ENCODE peak calls at places on chromosomes 6 and 20, in four cellular contexts. One of them, this sample, is unnamed.

GRCh38 chr6:128600397-128600951 is 80.1 kb upstream of the PTPRK start:
- DNase-seq in endothelial cell of umbilical vein: peak; percentile 83
- DNase-seq in brain microvascular endothelial cell: peak; percentile 96
- DNase-seq in hepatocyte: peak; percentile 14
- DNase-seq in this sample: peak; percentile 78

GRCh38 chr6:1296079-1296478 is 15.8 kb upstream of the FOXQ1 start:
- DNase-seq in endothelial cell of umbilical vein: no peak
- DNase-seq in brain microvascular endothelial cell: no peak
- DNase-seq in hepatocyte: no peak
- DNase-seq in this sample: no peak

GRCh38 chr20:330233-331149 is 5.1 kb downstream of the SOX12 start:
- DNase-seq in endothelial cell of umbilical vein: peak; percentile 65
- DNase-seq in brain microvascular endothelial cell: peak; percentile 52
- DNase-seq in hepatocyte: peak; percentile 83
- DNase-seq in this sample: peak; percentile 68

GRCh38 chr6:80357674-80358073 is 251.2 kb downstream of the BCKDHB start:
- DNase-seq in endothelial cell of umbilical vein: no peak
- DNase-seq in brain microvascular endothelial cell: no peak
- DNase-seq in hepatocyte: no peak
- DNase-seq in this sample: no peak

GRCh38 chr6:37516076-37516919 is 16.6 kb upstream of the CCDC167 start:
- DNase-seq in endothelial cell of umbilical vein: no peak
- DNase-seq in brain microvascular endothelial cell: no peak
- DNase-seq in hepatocyte: peak; percentile 22
- DNase-seq in this sample: peak; percentile 28

GRCh38 chr20:63955281-63955845 is 853 bp downstream of the UCKL1 start:
- DNase-seq in endothelial cell of umbilical vein: peak; percentile 37
- DNase-seq in brain microvascular endothelial cell: no peak
- DNase-seq in hepatocyte: peak; percentile 69
- DNase-seq in this sample: no peak

GRCh38 chr20:31566658-31567379 is 38.3 kb upstream of the ID1 start:
- DNase-seq in endothelial cell of umbilical vein: no peak
- DNase-seq in brain microvascular endothelial cell: no peak
- DNase-seq in hepatocyte: peak; percentile 86
- DNase-seq in this sample: peak; percentile 80

GRCh38 chr20:50040432-50041237 is 57.9 kb downstream of the SNAI1 start:
- DNase-seq in endothelial cell of umbilical vein: no peak
- DNase-seq in brain microvascular endothelial cell: no peak
- DNase-seq in hepatocyte: no peak
- DNase-seq in this sample: no peak

GRCh38 chr6:51902261-51902764 is 185.1 kb downstream of the PKHD1 start:
- DNase-seq in endothelial cell of umbilical vein: no peak
- DNase-seq in brain microvascular endothelial cell: no peak
- DNase-seq in hepatocyte: no peak
- DNase-seq in this sample: no peak

GRCh38 chr6:158016571-158017383 is 35.1 kb downstream of the SYNJ2 start:
- DNase-seq in endothelial cell of umbilical vein: peak; percentile 79
- DNase-seq in brain microvascular endothelial cell: no peak
- DNase-seq in hepatocyte: no peak
- DNase-seq in this sample: no peak

DNA sequence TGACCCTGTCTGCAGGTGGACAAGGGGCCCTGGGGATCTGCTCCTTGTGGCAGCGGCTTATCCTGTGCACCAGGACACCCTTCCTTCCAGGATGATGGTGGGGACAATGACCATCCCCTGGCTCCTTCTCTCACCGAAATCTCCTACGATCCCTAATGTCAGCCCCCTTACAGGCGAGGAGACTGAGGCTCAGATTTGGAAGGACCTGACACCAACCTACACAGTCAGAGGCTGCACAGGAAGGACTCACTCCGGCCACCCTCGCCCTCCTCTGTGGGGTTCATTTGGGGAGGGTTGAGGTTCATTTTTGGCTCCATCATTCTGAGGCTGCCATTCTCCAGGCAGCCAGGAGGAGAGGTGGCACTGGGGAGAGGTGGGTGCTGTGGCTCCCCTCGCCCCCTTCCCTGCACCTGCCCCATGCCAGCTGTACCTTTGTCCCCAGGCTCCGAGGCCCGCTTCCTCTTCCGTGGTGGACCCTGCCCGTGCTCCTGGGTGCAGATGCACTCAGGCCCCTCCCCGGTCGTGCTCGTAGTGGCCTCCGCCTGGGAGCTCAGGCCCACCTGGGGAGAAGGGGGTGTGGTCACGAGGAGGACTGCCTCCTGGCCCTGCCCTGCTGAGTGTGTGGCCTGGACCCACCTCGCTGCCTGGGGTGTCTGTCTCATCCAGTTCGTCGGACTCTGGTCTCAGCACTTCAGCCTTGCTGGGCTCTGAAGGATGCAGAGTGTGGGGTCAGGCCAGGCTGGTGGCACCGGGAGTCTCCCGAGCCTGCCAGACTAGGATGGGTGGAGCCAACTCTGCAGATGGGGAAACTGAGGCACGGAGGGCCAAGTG is 5.3 kb upstream of the CABLES2 start:
- DNase-seq in endothelial cell of umbilical vein: no peak
- DNase-seq in brain microvascular endothelial cell: no peak
- DNase-seq in hepatocyte: peak; percentile 89
- DNase-seq in this sample: no peak
- H3K27ac ChIP-seq in endothelial cell of umbilical vein: no peak overlapping the region
- H3K27ac ChIP-seq in brain microvascular endothelial cell: no peak overlapping the region
- H3K27ac ChIP-seq in hepatocyte: peak overlapping the region; percentile 84
- H3K27ac ChIP-seq in this sample: no peak overlapping the region

GRCh38 chr6:46655803-46656202 is 3.0 kb downstream of the SLC25A27 start:
- DNase-seq in endothelial cell of umbilical vein: no peak
- DNase-seq in brain microvascular endothelial cell: no peak
- DNase-seq in hepatocyte: peak; percentile 12
- DNase-seq in this sample: no peak
- TF ChIP-seq CTCF in endothelial cell of umbilical vein: peak; percentile 37
- TF ChIP-seq CTCF in brain microvascular endothelial cell: peak; percentile 72
- TF ChIP-seq CTCF in hepatocyte: peak; percentile 33
- TF ChIP-seq CTCF in this sample: no peak

DNA sequence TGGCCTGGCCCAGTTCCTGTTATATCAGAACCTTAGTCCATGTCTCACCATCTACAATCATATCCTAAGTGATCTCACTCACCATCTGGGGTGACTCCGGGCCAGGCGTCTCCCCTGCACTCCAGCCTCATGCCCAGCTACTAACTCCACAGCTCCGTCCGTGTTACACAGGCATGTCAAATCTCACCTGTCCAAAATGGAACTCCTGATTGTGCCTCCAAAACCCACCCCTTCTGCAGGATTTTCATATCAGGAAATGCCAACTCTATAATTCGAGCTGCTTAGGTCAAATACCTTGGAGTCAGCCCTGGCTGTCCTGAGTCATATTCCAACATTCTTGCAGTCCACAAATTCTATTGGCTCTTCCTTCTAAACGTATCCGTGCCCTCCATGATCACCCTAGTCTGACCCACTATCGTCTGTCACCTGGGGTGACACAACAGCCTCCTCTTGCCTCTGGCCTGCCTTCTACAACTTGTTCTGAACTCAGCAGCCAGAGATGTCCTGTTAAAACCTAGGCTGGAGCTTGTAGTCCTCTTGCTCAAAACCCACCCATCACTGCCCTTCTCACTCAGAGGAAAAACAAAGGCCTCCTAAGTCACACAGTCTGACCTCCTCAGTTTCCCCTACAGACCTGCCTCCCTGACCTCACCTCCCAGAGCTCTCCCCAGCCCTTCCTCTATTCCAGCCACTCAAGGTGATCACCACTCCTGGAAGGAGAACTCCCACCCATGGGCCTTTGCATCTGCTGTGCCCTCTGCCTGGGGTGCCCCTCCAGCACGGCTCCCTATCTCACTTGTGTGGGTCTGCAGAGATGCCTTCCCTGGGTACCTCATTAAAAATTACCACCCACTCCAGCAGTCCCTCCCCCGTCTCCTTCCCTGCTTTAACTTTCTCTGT is 85.3 kb upstream of the SIRPA start:
- DNase-seq in endothelial cell of umbilical vein: peak; percentile 44
- DNase-seq in brain microvascular endothelial cell: peak; percentile 51
- DNase-seq in hepatocyte: no peak
- DNase-seq in this sample: peak; percentile 62
- H3K27ac ChIP-seq in endothelial cell of umbilical vein: peak overlapping the region; percentile 79
- H3K27ac ChIP-seq in brain microvascular endothelial cell: peak overlapping the region; percentile 78
- H3K27ac ChIP-seq in hepatocyte: no peak overlapping the region
- H3K27ac ChIP-seq in this sample: peak overlapping the region; percentile 92

GRCh38 chr20:41089555-41089954 is 47.8 kb upstream of the PLCG1 start:
- DNase-seq in endothelial cell of umbilical vein: no peak
- DNase-seq in brain microvascular endothelial cell: no peak
- DNase-seq in hepatocyte: no peak
- DNase-seq in this sample: no peak
- TF ChIP-seq CTCF in endothelial cell of umbilical vein: no peak
- TF ChIP-seq CTCF in brain microvascular endothelial cell: peak; percentile 16
- TF ChIP-seq CTCF in hepatocyte: no peak
- TF ChIP-seq CTCF in this sample: no peak

DNA sequence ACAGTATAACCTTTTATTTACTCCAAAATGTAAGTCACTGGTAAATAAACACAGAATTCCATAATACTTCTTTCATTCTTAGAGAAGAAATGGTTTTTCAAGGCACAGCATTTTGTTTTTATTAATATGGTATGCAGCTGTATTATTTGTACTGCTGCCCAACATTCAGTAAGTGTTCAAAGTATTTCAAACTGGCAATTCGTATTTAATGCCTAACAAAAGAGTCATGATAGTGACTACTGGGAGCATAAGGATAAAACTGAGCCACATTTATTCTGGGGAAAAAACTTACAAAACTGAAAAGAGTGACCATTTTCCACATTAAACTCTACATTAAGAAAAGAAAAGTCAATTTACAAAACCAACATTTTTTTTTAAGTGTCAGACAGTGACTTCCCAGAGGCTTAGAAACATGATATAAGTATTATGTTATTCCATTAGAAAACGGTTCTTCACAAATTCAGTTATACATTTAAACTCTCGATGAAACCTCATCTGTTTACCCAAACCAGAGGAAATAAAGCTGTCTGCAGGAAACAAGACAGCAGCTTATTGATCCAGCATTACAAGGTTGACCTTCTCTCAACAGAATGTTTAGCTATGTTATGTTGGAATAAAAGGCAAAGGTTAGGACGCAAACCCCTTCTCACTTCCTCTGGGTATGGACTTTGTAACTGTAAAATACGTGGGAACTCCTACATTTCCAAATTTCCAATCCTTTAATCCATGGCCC is 24.3 kb downstream of the EPB41L2 start:
- DNase-seq in endothelial cell of umbilical vein: peak; percentile 83
- DNase-seq in brain microvascular endothelial cell: no peak
- DNase-seq in hepatocyte: no peak
- DNase-seq in this sample: no peak
- H3K27ac ChIP-seq in endothelial cell of umbilical vein: no peak overlapping the region
- H3K27ac ChIP-seq in brain microvascular endothelial cell: peak overlapping the region; percentile 41
- H3K27ac ChIP-seq in hepatocyte: no peak overlapping the region
- H3K27ac ChIP-seq in this sample: no peak overlapping the region

GRCh38 chr20:44785768-44786167 is 24.6 kb downstream of the RIMS4 start:
- DNase-seq in endothelial cell of umbilical vein: no peak
- DNase-seq in brain microvascular endothelial cell: no peak
- DNase-seq in hepatocyte: no peak
- DNase-seq in this sample: peak; percentile 58
- TF ChIP-seq CTCF in endothelial cell of umbilical vein: no peak
- TF ChIP-seq CTCF in brain microvascular endothelial cell: no peak
- TF ChIP-seq CTCF in hepatocyte: no peak
- TF ChIP-seq CTCF in this sample: no peak

DNA sequence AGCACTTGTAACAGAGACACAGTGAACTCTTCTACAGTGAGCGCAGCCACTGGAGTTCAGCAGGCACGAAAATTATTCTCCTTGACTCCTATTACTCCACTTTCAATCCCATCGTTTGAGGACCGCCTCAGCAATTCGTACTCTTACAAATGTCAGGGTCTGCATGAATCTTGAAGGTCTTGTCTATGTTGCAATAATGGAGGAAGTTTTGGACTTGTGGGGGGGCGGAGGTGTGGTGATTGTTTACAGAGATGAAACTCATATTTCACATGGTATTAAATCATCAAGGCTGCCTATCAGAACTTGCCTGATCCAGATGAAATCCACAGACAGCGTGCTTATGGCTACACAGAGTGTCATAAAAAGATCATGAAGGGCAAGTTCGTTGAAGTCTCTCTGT is 42.0 kb downstream of the SLC2A12 start:
- DNase-seq in endothelial cell of umbilical vein: no peak
- DNase-seq in brain microvascular endothelial cell: no peak
- DNase-seq in hepatocyte: no peak
- DNase-seq in this sample: no peak
- H3K27ac ChIP-seq in endothelial cell of umbilical vein: no peak overlapping the region
- H3K27ac ChIP-seq in brain microvascular endothelial cell: no peak overlapping the region
- H3K27ac ChIP-seq in hepatocyte: no peak overlapping the region
- H3K27ac ChIP-seq in this sample: no peak overlapping the region

GRCh38 chr6:138386897-138387296 is 9.2 kb downstream of the SMIM28 start:
- DNase-seq in endothelial cell of umbilical vein: no peak
- DNase-seq in brain microvascular endothelial cell: no peak
- DNase-seq in hepatocyte: no peak
- DNase-seq in this sample: no peak

GRCh38 chr6:138377844-138378243 is at the start of gene SMIM28:
- DNase-seq in endothelial cell of umbilical vein: no peak
- DNase-seq in brain microvascular endothelial cell: no peak
- DNase-seq in hepatocyte: no peak
- DNase-seq in this sample: no peak

GRCh38 chr6:138383776-138384175 is 6.1 kb downstream of the SMIM28 start:
- DNase-seq in endothelial cell of umbilical vein: no peak
- DNase-seq in brain microvascular endothelial cell: no peak
- DNase-seq in hepatocyte: no peak
- DNase-seq in this sample: no peak

GRCh38 chr6:138378463-138378862 is 758 bp downstream of the SMIM28 start:
- DNase-seq in endothelial cell of umbilical vein: no peak
- DNase-seq in brain microvascular endothelial cell: no peak
- DNase-seq in hepatocyte: no peak
- DNase-seq in this sample: no peak

DNA sequence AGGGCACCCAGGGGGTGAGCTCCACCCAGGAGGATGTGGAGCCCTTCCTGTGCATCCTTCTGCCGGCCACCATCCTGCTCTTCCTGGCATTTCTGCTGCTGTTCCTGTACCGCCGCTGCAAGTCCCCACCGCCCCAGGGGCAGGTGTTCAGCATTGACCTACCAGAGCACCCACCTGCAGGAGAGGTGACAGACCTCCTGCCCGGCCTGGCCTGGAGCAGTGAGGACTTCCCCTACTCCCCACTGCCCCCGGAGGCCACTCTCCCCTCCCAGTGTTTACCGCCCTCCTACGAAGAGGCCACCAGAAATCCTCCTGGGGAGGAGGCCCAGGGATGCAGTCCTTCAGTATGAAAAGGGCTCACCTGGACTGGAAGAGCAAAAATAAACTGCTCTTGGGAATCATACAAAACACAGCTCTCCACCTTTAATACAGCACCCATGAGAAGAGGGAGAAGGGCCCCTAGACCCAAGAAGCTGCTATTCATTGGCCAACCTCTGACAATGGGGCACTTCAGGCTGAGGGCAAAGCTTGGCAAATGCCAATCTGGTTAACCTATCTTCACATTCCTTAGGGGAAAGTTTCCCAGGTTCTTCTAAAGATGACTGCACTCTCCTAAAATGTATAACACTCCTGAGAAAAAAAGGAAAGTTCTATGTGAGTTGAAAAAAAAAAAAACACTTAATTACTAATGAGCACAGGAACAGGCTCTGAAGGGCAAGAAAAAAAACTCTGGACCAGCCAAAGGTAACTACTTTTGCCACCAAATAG is 5.0 kb downstream of the SMIM28 start:
- DNase-seq in endothelial cell of umbilical vein: no peak
- DNase-seq in brain microvascular endothelial cell: no peak
- DNase-seq in hepatocyte: no peak
- DNase-seq in this sample: no peak
- TF ChIP-seq CTCF in endothelial cell of umbilical vein: no peak
- TF ChIP-seq CTCF in brain microvascular endothelial cell: peak; percentile 4
- TF ChIP-seq CTCF in hepatocyte: no peak
- TF ChIP-seq CTCF in this sample: no peak

This sample was measured in RWPE1.